ENCODE peak calls at places on chromosomes 6 and 20, in six cellular contexts. D, P, O, R, M and T are unnamed samples.

GRCh38 chr20:45631184-45631583 is at the start of gene WFDC9:
- DNase-seq in O (no peak), M (no peak), R (no peak), D (no peak), P (no peak), T (no peak)

GRCh38 chr6:95866732-95867131 is 149.0 kb upstream of the FUT9 start:
- DNase-seq in P (peak), O (no peak), M (no peak), D (no peak), R (peak), T (no peak)

GRCh38 chr20:9458075-9458818 is 56.1 kb upstream of the LAMP5 start:
- DNase-seq in R (peak), P (peak), O (no peak), D (no peak), M (peak), T (peak)

GRCh38 chr20:38127011-38127621 is 38.0 kb downstream of the TGM2 start:
- DNase-seq in R (peak), P (no peak), M (no peak), O (peak), D (no peak), T (peak)

GRCh38 chr6:54086439-54086838 is 24.8 kb upstream of the MLIP start:
- DNase-seq in O (no peak), M (no peak), D (no peak), R (no peak), P (no peak), T (no peak)

GRCh38 chr6:28343898-28344677 is 5.7 kb upstream of the ZKSCAN3 start:
- DNase-seq in P (no peak), M (no peak), O (no peak), D (no peak), R (no peak), T (no peak)

GRCh38 chr20:57658447-57659130 is 38.4 kb upstream of the ZBP1 start:
- DNase-seq in M (no peak), O (no peak), P (no peak), R (no peak), D (peak), T (no peak)

GRCh38 chr20:50729925-50730764 is 1.2 kb upstream of the PARD6B start:
- DNase-seq in M (no peak), P (no peak), O (no peak), D (no peak), R (no peak), T (peak)

GRCh38 chr6:137416376-137417109 is 77.7 kb downstream of the OLIG3 start:
- DNase-seq in P (peak), O (no peak), D (no peak), M (no peak), R (no peak), T (peak)

GRCh38 chr6:136809461-136809860 is 12.9 kb upstream of the PEX7 start:
- DNase-seq in O (no peak), R (no peak), P (no peak), M (no peak), D (no peak), T (no peak)

GRCh38 chr6:82257088-82257774 is 9.7 kb upstream of the IBTK start:
- DNase-seq in R (no peak), D (no peak), M (no peak), O (no peak), P (peak), T (no peak)

GRCh38 chr6:28137458-28138020 is 4.1 kb upstream of the ZKSCAN8 start:
- DNase-seq in R (no peak), D (no peak), M (no peak), O (no peak), P (peak), T (no peak)

GRCh38 chr6:11580686-11581085 is 43.1 kb downstream of the TMEM170B start:
- DNase-seq in R (no peak), P (no peak), D (no peak), M (no peak), O (no peak), T (no peak)

GRCh38 chr20:34947336-34947735 is 8.3 kb downstream of the GSS start:
- DNase-seq in D (no peak), P (no peak), M (no peak), R (no peak), O (no peak), T (no peak)

GRCh38 chr6:104855507-104855906 is 4.2 kb downstream of the HACE1 start:
- DNase-seq in P (peak), M (no peak), O (no peak), R (no peak), D (no peak), T (peak)

GRCh38 chr6:159116343-159116742 is 52.9 kb upstream of the FNDC1 start:
- DNase-seq in R (no peak), M (no peak), P (no peak), O (no peak), D (no peak), T (no peak)

GRCh38 chr20:62504323-62504722 is 28.5 kb upstream of the GATA5 start:
- DNase-seq in P (no peak), M (no peak), O (no peak), D (no peak), R (no peak), T (no peak)

GRCh38 chr6:80197474-80197873 is 91.0 kb downstream of the BCKDHB start:
- DNase-seq in O (no peak), D (peak), R (no peak), M (no peak), P (no peak), T (peak)

GRCh38 chr20:22717466-22717865 is 133.1 kb upstream of the FOXA2 start:
- DNase-seq in D (peak), M (no peak), R (no peak), O (peak), P (no peak), T (peak)

GRCh38 chr6:32937230-32937633 is 3.6 kb downstream of the HLA-DMB start:
- DNase-seq in R (no peak), P (no peak), D (no peak), O (no peak), M (peak), T (no peak)

GRCh38 chr20:50142812-50143211 is 10.7 kb downstream of the PEDS1 start:
- DNase-seq in D (no peak), R (no peak), M (no peak), O (no peak), P (no peak), T (no peak)

GRCh38 chr6:140043762-140044378 is 669.4 kb upstream of the CITED2 start:
- DNase-seq in O (no peak), M (no peak), P (peak), R (no peak), D (no peak), T (peak)

GRCh38 chr20:13325033-13325432 is 104.0 kb downstream of the ISM1 start:
- DNase-seq in R (peak), P (peak), D (no peak), M (no peak), O (peak), T (peak)

GRCh38 chr20:7926767-7927166 is 13.5 kb downstream of the HAO1 start:
- DNase-seq in O (peak), R (no peak), P (peak), M (no peak), D (no peak), T (peak)

GRCh38 chr6:97147421-97147820 is 135.6 kb downstream of the MMS22L start:
- DNase-seq in O (no peak), P (no peak), M (no peak), D (no peak), R (no peak), T (no peak)

GRCh38 chr20:51327251-51327841 is 215.2 kb downstream of the NFATC2 start:
- DNase-seq in O (no peak), R (no peak), M (no peak), D (no peak), P (no peak), T (peak)

GRCh38 chr6:164753517-164753916 is 555.9 kb downstream of the C6orf118 start:
- DNase-seq in D (no peak), P (no peak), M (no peak), O (no peak), R (peak), T (no peak)

GRCh38 chr6:164751395-164751794 is 558.0 kb downstream of the C6orf118 start:
- DNase-seq in R (no peak), D (no peak), P (no peak), M (no peak), O (no peak), T (no peak)

GRCh38 chr6:164757451-164757850 is 552.0 kb downstream of the C6orf118 start:
- DNase-seq in P (no peak), O (no peak), M (no peak), R (no peak), D (no peak), T (no peak)

DNA sequence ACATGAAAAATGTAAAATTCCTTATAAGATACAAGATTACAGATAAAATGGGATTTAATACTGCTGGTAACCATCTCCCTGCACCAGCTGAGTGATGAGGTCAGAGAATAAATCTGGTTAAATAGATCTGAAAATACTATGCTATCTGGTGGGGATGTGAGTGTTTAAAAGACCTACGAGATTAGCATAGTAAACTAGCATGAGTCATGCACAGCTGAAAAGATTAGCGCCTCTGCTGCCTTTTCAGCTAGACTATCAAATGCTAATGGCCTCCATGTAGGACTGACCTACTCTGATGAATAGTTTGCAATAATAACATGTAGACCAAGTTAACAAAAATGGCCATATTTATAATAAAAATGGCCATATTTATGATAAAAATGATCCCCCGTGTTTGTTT is 553.3 kb downstream of the C6orf118 start:
- DNase-seq in M (no peak), O (no peak), R (no peak), P (peak), D (no peak), T (no peak)
- H3K4me3 ChIP-seq in M (no peak), O (no peak), R (no peak), P (no peak), D (no peak), T (no peak)

GRCh38 chr6:122839906-122840305 is 50.8 kb downstream of the SMPDL3A start:
- DNase-seq in D (no peak), M (no peak), P (no peak), O (no peak), R (no peak), T (no peak)

GRCh38 chr6:122839477-122839876 is 50.4 kb downstream of the SMPDL3A start:
- DNase-seq in D (peak), M (peak), R (peak), O (peak), P (peak), T (peak)

GRCh38 chr6:122833229-122833556 is 44.1 kb downstream of the SMPDL3A start:
- DNase-seq in M (no peak), R (no peak), O (no peak), D (no peak), P (no peak), T (no peak)

GRCh38 chr6:122832515-122833228 is 43.6 kb downstream of the SMPDL3A start:
- DNase-seq in P (no peak), D (no peak), M (no peak), R (no peak), O (no peak), T (no peak)

DNA sequence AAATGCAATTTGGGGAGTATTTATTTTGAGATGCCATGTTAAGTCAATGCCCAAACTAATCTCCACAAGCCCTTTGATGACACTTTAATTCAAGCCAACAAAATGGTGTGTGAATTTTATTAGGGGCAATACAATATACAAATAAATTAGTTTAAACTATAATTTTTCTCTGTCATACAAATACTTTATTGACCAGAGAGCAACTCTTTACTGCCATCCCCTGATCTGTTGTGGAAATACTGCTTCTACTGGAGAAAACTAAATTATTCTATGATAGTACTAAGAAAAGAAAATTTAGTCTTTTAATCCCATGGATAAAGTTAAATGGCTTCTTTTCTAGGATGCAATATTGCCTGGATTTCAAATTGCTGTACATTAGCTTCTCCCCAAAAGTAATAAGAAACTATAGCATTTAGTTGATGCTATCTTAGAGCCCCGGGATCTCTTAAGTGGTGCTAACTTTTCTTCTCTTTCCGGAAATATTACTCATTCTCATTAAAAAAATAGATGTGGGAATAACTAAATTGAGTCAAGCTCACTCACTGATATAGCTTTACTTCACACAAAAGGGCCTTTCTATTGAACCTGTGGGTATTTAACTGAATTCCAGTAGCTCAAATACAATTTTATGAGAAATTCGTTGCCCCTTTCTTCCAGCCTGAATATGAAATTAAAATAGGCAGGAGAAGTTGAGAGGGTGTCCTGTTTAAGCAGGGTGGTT is 49.2 kb downstream of the SMPDL3A start:
- DNase-seq in O (peak), R (no peak), M (no peak), D (no peak), P (peak), T (peak)
- TF ChIP-seq CTCF in O (no peak), R (peak), M (peak), D (peak), P (peak), T (peak)

DNA sequence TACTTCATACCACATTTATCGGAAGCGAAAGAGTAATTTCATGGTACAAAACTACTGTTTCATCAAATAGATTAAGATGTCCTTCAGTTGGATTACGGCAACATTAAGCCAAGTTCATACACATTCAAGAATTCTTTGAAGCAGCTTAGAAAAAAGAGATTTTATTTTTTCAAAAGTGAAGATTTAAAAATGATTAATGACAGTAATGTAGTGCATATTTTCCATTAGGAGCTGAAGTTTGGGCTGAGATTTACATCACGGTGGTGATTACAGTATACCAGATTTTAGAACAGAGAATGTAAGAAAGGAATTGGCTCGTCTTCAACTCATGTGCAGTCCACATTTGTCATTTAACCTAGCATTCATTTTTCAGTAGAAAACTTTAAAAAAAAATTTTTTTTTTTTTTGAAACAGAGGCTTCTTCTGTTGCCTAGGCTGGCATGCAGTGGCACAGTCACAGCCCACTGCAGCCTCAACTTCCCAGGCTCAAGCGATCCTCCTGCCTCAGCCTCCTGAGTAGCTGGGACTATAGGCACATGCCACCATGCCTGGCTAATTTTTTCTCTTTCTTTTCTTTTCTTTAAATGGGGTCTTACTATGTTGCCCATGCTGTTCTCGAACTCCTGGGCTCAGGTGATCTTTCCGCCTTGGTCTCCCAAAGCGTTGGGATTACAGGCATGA is 1.9 kb downstream of the SYNJ2 start:
- DNase-seq in O (no peak), D (no peak), P (no peak), M (no peak), R (no peak), T (peak)
- H3K4me3 ChIP-seq in O (peak), D (peak), P (peak), M (no peak), R (no peak), T (peak)

GRCh38 chr6:112431803-112432202 is 84.7 kb downstream of the RFPL4B start:
- DNase-seq in O (no peak), P (no peak), R (no peak), D (no peak), M (no peak), T (no peak)
- TF ChIP-seq CTCF in O (no peak), P (no peak), R (no peak), D (no peak), M (no peak), T (no peak)

GRCh38 chr6:156720739-156721714 is 56.2 kb upstream of the ARID1B start:
- DNase-seq in O (peak), R (no peak), P (no peak), M (no peak), D (peak), T (no peak)
- H3K4me3 ChIP-seq in O (no peak), R (no peak), P (no peak), M (no peak), D (no peak), T (no peak)

GRCh38 chr6:127342946-127343752 is at the start of gene ECHDC1:
- DNase-seq in M (peak), R (peak), D (peak), P (peak), O (peak), T (peak)
- TF ChIP-seq CTCF in M (no peak), R (no peak), D (no peak), P (no peak), O (no peak), T (peak)

DNA sequence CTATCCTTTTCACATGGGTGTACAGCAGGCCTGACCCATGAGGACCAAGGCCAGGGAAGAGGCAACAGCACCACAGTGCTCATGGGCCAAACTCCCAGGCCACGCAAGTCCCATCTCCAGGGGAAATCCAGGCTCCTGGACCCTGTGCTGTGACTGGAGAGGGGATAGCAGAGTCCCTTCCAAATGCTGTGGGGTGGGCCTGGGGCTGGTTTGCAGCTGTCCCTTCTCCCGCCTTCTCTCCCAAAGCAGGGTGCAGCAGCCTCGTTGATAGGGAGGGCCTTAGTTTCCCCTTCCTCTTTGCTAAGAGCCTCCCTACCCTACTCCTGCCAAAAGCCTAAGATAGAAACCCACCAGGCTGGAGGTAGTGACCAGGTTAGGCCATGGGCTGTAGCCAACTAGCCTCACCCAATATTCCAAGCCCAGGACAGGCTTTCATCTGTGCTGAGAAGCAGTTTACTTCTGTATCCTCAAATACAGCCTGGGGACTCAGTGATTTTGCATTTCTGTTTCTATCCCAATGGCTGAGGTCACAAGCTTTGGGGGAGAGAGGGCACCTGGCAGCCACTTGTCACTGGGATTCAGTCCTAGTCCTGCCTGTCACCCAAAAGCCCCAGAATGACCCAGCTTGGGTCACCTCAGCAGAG is 1.4 kb downstream of the CTSZ start:
- DNase-seq in P (no peak), R (no peak), O (no peak), D (no peak), M (no peak), T (no peak)
- H3K4me3 ChIP-seq in P (no peak), R (no peak), O (peak), D (peak), M (peak), T (peak)

DNA sequence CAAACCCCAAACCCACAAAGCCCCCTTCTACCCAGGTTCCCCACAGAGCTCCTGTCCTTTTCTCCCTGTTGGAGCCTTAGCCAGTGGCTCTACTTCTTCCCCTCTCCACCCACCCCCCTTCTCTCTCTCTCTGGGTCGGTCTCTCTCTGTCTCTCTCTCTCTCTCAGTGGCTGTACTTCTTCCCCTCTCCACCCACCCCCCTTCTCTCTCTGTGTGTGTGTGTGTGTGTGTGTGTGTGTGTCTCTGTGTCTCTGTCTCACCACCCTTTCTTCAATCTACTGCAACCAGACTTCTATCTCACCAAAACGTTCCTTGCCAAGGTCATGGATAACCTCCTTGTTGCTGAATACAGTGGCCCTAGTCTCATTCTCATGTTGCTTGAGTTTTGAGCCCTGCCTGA is 8.7 kb upstream of the OSER1 start:
- DNase-seq in P (no peak), O (no peak), M (no peak), R (no peak), D (no peak), T (no peak)
- TF ChIP-seq CTCF in P (no peak), O (no peak), M (no peak), R (no peak), D (no peak), T (no peak)

GRCh38 chr6:134063121-134063965 is 10.9 kb upstream of the SLC2A12 start:
- DNase-seq in R (no peak), D (no peak), O (no peak), M (no peak), P (no peak), T (no peak)
- H3K4me3 ChIP-seq in R (no peak), D (no peak), O (no peak), M (no peak), P (no peak), T (no peak)